ENCODE peak calls at places on chromosomes 11 and 22, in eight cellular contexts. One of them, this sample, is unnamed.

GRCh38 chr11:130671801-130672700 is 223.6 kb downstream of the ADAMTS15 start:
- DNase-seq in sigmoid colon: peak; percentile 92
- DNase-seq in effector memory CD4-positive, alpha-beta T cell: no peak
- DNase-seq in adrenal gland: no peak
- DNase-seq in HepG2: no peak
- DNase-seq in neuronal stem cell: peak; percentile 23
- DNase-seq in body of pancreas: peak; percentile 66
- DNase-seq in foreskin keratinocyte: no peak
- DNase-seq in this sample: peak; percentile 11

GRCh38 chr11:41201156-41201555 is 258.3 kb downstream of the LRRC4C start:
- DNase-seq in neuronal stem cell: peak; percentile 49
- DNase-seq in adrenal gland: peak; percentile 52
- DNase-seq in sigmoid colon: no peak
- DNase-seq in HepG2: peak; percentile 21
- DNase-seq in effector memory CD4-positive, alpha-beta T cell: no peak
- DNase-seq in foreskin keratinocyte: peak; percentile 8
- DNase-seq in body of pancreas: no peak
- DNase-seq in this sample: no peak

GRCh38 chr11:112644410-112645131 is 316.6 kb upstream of the NCAM1 start:
- DNase-seq in body of pancreas: no peak
- DNase-seq in adrenal gland: no peak
- DNase-seq in effector memory CD4-positive, alpha-beta T cell: no peak
- DNase-seq in HepG2: no peak
- DNase-seq in foreskin keratinocyte: no peak
- DNase-seq in sigmoid colon: no peak
- DNase-seq in neuronal stem cell: no peak
- DNase-seq in this sample: no peak

GRCh38 chr11:94734563-94735275 is 33.4 kb upstream of the AMOTL1 start:
- DNase-seq in effector memory CD4-positive, alpha-beta T cell: no peak
- DNase-seq in neuronal stem cell: no peak
- DNase-seq in body of pancreas: no peak
- DNase-seq in HepG2: no peak
- DNase-seq in foreskin keratinocyte: no peak
- DNase-seq in adrenal gland: no peak
- DNase-seq in sigmoid colon: no peak
- DNase-seq in this sample: no peak

GRCh38 chr11:6498121-6498520 is 1.0 kb downstream of the DNHD1 start:
- DNase-seq in neuronal stem cell: no peak
- DNase-seq in HepG2: no peak
- DNase-seq in foreskin keratinocyte: no peak
- DNase-seq in sigmoid colon: no peak
- DNase-seq in adrenal gland: no peak
- DNase-seq in effector memory CD4-positive, alpha-beta T cell: no peak
- DNase-seq in body of pancreas: no peak
- DNase-seq in this sample: no peak

GRCh38 chr11:12864316-12865156 is 144.6 kb upstream of the RASSF10 start:
- DNase-seq in effector memory CD4-positive, alpha-beta T cell: no peak
- DNase-seq in foreskin keratinocyte: peak; percentile 71
- DNase-seq in HepG2: no peak
- DNase-seq in adrenal gland: no peak
- DNase-seq in neuronal stem cell: peak; percentile 89
- DNase-seq in body of pancreas: peak; percentile 55
- DNase-seq in sigmoid colon: no peak
- DNase-seq in this sample: no peak

GRCh38 chr11:134734894-134735293 is 322.9 kb upstream of the B3GAT1 start:
- DNase-seq in foreskin keratinocyte: no peak
- DNase-seq in adrenal gland: no peak
- DNase-seq in HepG2: no peak
- DNase-seq in body of pancreas: no peak
- DNase-seq in neuronal stem cell: no peak
- DNase-seq in sigmoid colon: no peak
- DNase-seq in effector memory CD4-positive, alpha-beta T cell: no peak
- DNase-seq in this sample: no peak

GRCh38 chr11:20158597-20159257 is 1.5 kb downstream of the DBX1 start:
- DNase-seq in neuronal stem cell: peak; percentile 88
- DNase-seq in sigmoid colon: peak; percentile 61
- DNase-seq in HepG2: peak; percentile 6
- DNase-seq in foreskin keratinocyte: peak; percentile 15
- DNase-seq in body of pancreas: peak; percentile 70
- DNase-seq in adrenal gland: peak; percentile 69
- DNase-seq in effector memory CD4-positive, alpha-beta T cell: no peak
- DNase-seq in this sample: peak; percentile 17

DNA sequence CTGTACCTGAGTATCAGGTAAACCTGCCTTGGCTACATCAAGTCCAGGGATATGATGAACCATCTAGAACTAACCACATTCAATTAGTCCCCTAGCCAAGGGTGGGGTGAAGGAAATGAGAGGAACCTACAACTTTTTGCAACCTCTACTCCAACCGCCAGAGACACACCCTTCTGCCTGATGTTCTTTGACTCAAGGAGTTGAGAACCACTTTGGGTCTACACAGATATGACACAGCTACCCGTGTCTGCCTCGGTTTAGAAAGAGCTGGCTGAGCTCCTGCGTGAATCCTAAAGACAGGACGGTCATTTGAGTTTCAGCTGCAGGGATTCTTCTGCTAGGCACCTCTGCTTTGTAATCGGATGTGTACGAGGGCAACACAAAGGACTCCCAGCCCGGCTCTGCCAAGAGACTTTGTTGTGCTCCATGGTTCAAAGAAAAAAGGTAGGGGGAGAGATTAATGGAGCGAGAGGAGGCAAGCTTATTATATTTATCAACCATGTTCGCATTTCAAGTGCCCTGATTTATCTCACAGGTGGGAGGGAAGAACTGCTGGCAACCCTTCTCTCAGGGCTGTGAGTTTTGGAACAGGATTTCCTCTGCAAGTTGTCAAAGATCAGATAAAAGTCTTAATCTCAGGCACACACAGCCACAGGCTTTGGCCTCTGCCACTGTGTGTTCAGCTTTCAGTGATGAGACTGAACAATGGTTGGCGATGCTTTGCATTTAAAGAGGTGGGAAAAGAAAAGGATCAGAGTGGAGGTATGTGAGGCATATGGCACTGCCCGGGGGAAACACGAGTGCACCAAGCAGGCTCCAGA is 35.1 kb downstream of the FLI1 start:
- DNase-seq in body of pancreas: no peak
- DNase-seq in effector memory CD4-positive, alpha-beta T cell: no peak
- DNase-seq in HepG2: no peak
- DNase-seq in neuronal stem cell: no peak
- DNase-seq in foreskin keratinocyte: no peak
- DNase-seq in sigmoid colon: no peak
- DNase-seq in adrenal gland: no peak
- DNase-seq in this sample: no peak
- H3K4me1 ChIP-seq in body of pancreas: peaks cover 17% of the 10 kb centered on the region
- H3K4me1 ChIP-seq in effector memory CD4-positive, alpha-beta T cell: peaks cover 97% of the 10 kb centered on the region
- H3K4me1 ChIP-seq in HepG2: no peaks in the 10 kb centered on the region
- H3K4me1 ChIP-seq in neuronal stem cell: peaks cover 20% of the 10 kb centered on the region
- H3K4me1 ChIP-seq in foreskin keratinocyte: no peaks in the 10 kb centered on the region
- H3K4me1 ChIP-seq in sigmoid colon: no peaks in the 10 kb centered on the region
- H3K4me1 ChIP-seq in adrenal gland: no peaks in the 10 kb centered on the region
- H3K4me1 ChIP-seq in this sample: peaks cover 8% of the 10 kb centered on the region

DNA sequence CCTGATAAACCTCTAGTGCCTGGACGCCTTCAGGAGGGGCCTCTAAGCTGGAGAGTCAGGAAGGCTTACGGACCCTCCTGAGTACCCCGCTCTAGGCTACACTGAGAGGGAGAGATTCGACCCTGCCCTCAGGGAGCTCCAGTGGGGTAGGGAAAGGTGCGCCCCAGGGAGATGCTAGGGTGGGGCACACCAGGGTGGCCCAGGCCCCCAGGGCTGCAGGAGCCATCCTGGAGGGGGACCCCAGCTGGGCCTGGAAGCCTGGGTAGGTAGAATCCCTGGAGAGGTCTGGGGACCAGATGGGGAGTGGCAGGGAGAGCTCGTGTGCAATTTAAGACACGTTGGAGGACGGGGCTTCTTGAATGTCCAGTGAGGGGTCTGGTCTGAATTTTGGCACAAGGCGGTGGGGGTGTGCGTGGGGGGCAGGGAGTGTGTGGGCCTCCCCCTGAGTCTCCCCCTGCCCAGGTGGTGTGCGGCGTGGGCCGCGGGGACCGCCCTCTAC is 4.7 kb downstream of the CARNS1 start:
- DNase-seq in adrenal gland: no peak
- DNase-seq in sigmoid colon: no peak
- DNase-seq in body of pancreas: no peak
- DNase-seq in effector memory CD4-positive, alpha-beta T cell: no peak
- DNase-seq in foreskin keratinocyte: no peak
- DNase-seq in HepG2: no peak
- DNase-seq in neuronal stem cell: no peak
- DNase-seq in this sample: no peak
- H3K27ac ChIP-seq in adrenal gland: peak overlapping the region; percentile 75
- H3K27ac ChIP-seq in sigmoid colon: peak overlapping the region; percentile 90
- H3K27ac ChIP-seq in body of pancreas: peak overlapping the region; percentile 94
- H3K27ac ChIP-seq in effector memory CD4-positive, alpha-beta T cell: peak overlapping the region; percentile 68
- H3K27ac ChIP-seq in foreskin keratinocyte: no peak overlapping the region
- H3K27ac ChIP-seq in HepG2: no peak overlapping the region
- H3K27ac ChIP-seq in neuronal stem cell: no peak overlapping the region
- H3K27ac ChIP-seq in this sample: peak overlapping the region; percentile 94

GRCh38 chr11:83680351-83680750 is 394.2 kb upstream of the CCDC90B start:
- DNase-seq in sigmoid colon: no peak
- DNase-seq in body of pancreas: no peak
- DNase-seq in adrenal gland: no peak
- DNase-seq in HepG2: no peak
- DNase-seq in effector memory CD4-positive, alpha-beta T cell: no peak
- DNase-seq in neuronal stem cell: no peak
- DNase-seq in foreskin keratinocyte: no peak
- DNase-seq in this sample: no peak

GRCh38 chr11:83684071-83684470 is 397.9 kb upstream of the CCDC90B start:
- DNase-seq in foreskin keratinocyte: no peak
- DNase-seq in body of pancreas: no peak
- DNase-seq in effector memory CD4-positive, alpha-beta T cell: no peak
- DNase-seq in sigmoid colon: no peak
- DNase-seq in neuronal stem cell: no peak
- DNase-seq in HepG2: no peak
- DNase-seq in adrenal gland: no peak
- DNase-seq in this sample: no peak

GRCh38 chr11:83681045-83681781 is 395.0 kb upstream of the CCDC90B start:
- DNase-seq in neuronal stem cell: peak; percentile 41
- DNase-seq in adrenal gland: no peak
- DNase-seq in sigmoid colon: no peak
- DNase-seq in effector memory CD4-positive, alpha-beta T cell: no peak
- DNase-seq in HepG2: no peak
- DNase-seq in foreskin keratinocyte: no peak
- DNase-seq in body of pancreas: no peak
- DNase-seq in this sample: peak; percentile 27

GRCh38 chr11:83682645-83682973 is 396.4 kb upstream of the CCDC90B start:
- DNase-seq in sigmoid colon: no peak
- DNase-seq in effector memory CD4-positive, alpha-beta T cell: no peak
- DNase-seq in body of pancreas: no peak
- DNase-seq in HepG2: no peak
- DNase-seq in adrenal gland: no peak
- DNase-seq in foreskin keratinocyte: no peak
- DNase-seq in neuronal stem cell: no peak
- DNase-seq in this sample: peak; percentile 21

DNA sequence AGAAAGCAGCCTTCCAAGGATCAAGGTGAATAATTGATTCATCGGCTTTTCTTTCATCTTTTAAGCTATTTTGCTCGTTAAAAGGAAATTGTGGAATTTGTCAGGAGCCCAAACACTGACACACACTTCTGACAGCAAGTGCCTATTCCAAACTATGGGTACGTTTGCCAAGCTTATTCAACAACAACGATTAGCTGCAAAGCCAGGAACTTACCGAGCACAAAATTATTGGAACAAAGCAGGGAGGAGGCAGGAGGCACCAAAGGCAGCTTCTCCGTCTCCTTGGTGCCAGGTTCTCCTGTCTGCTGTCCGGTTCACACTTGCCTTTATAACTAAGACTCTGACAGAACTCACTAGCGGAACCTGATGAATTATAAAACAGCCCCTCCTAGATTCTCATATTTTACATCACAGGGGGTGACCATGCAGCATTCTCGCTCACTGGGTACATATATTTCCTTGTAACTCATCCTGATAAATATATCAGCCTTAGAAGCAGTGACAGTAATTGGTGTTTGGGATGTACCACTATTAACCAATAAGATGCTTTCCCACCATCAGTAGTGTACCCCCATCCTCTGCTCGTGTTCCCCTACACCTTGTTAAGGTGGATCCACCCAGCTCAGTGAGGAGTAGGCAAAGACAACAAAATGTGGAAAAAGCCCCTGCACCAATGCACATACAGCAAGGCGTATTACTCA is 395.9 kb upstream of the CCDC90B start:
- DNase-seq in foreskin keratinocyte: no peak
- DNase-seq in neuronal stem cell: no peak
- DNase-seq in body of pancreas: no peak
- DNase-seq in HepG2: no peak
- DNase-seq in effector memory CD4-positive, alpha-beta T cell: no peak
- DNase-seq in adrenal gland: no peak
- DNase-seq in sigmoid colon: no peak
- DNase-seq in this sample: no peak
- H3K4me1 ChIP-seq in foreskin keratinocyte: no peaks in the 10 kb centered on the region
- H3K4me1 ChIP-seq in neuronal stem cell: peaks cover 20% of the 10 kb centered on the region
- H3K4me1 ChIP-seq in body of pancreas: no peaks in the 10 kb centered on the region
- H3K4me1 ChIP-seq in HepG2: no peaks in the 10 kb centered on the region
- H3K4me1 ChIP-seq in effector memory CD4-positive, alpha-beta T cell: no peaks in the 10 kb centered on the region
- H3K4me1 ChIP-seq in adrenal gland: no peaks in the 10 kb centered on the region
- H3K4me1 ChIP-seq in sigmoid colon: no peaks in the 10 kb centered on the region
- H3K4me1 ChIP-seq in this sample: no peaks in the 10 kb centered on the region

GRCh38 chr22:44496844-44497217 is 1.2 kb downstream of the RTL6 start:
- DNase-seq in adrenal gland: peak; percentile 24
- DNase-seq in neuronal stem cell: no peak
- DNase-seq in sigmoid colon: peak; percentile 69
- DNase-seq in body of pancreas: no peak
- DNase-seq in HepG2: no peak
- DNase-seq in effector memory CD4-positive, alpha-beta T cell: no peak
- DNase-seq in foreskin keratinocyte: no peak
- DNase-seq in this sample: no peak

GRCh38 chr22:44495629-44496028 is 2.4 kb downstream of the RTL6 start:
- DNase-seq in effector memory CD4-positive, alpha-beta T cell: no peak
- DNase-seq in body of pancreas: no peak
- DNase-seq in adrenal gland: no peak
- DNase-seq in sigmoid colon: no peak
- DNase-seq in HepG2: no peak
- DNase-seq in neuronal stem cell: no peak
- DNase-seq in foreskin keratinocyte: no peak
- DNase-seq in this sample: no peak

GRCh38 chr22:44497904-44498242 is at the start of gene RTL6:
- DNase-seq in neuronal stem cell: no peak
- DNase-seq in foreskin keratinocyte: no peak
- DNase-seq in effector memory CD4-positive, alpha-beta T cell: no peak
- DNase-seq in adrenal gland: no peak
- DNase-seq in HepG2: no peak
- DNase-seq in sigmoid colon: no peak
- DNase-seq in body of pancreas: no peak
- DNase-seq in this sample: no peak

GRCh38 chr22:44496305-44496704 is 1.7 kb downstream of the RTL6 start:
- DNase-seq in HepG2: no peak
- DNase-seq in foreskin keratinocyte: no peak
- DNase-seq in sigmoid colon: peak; percentile 64
- DNase-seq in neuronal stem cell: no peak
- DNase-seq in body of pancreas: no peak
- DNase-seq in adrenal gland: no peak
- DNase-seq in effector memory CD4-positive, alpha-beta T cell: no peak
- DNase-seq in this sample: no peak

DNA sequence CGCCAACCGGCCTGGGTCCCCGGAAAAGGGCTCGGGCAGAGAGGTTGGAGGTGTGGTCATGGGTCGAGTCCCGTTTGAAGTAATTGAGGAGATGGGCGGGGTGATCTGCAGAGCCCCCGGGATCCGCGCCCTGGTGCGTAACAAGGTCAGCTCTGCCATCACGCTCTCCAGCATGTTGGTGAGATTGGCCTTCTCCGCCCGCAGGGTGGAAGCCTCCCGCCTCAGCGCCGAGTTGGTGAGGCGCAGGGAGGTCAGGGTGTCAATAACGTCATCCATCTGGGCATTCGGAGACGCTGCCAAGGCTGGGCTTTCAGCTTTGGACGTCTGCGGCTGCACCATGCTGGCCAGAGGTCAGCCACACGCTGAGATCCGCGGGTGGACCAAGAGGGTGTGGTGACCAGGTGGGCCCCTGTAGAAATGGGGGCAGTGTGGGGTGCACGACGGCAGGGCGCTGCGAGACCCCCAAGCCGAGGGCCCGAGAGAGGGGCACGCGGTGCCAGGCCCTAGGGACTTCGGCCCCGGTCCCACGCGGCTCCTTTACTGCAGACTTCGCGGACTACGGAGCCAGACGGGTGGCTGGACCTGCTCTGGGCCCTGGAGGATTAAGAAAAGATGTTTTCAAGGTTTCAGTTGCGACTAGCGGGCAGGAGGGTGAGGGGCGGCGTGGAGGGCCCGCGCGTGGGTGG is 672 bp downstream of the RTL6 start:
- DNase-seq in effector memory CD4-positive, alpha-beta T cell: no peak
- DNase-seq in adrenal gland: peak; percentile 65
- DNase-seq in HepG2: no peak
- DNase-seq in foreskin keratinocyte: no peak
- DNase-seq in sigmoid colon: peak; percentile 72
- DNase-seq in body of pancreas: peak; percentile 25
- DNase-seq in neuronal stem cell: peak; percentile 9
- DNase-seq in this sample: peak; percentile 32
- H3K27ac ChIP-seq in effector memory CD4-positive, alpha-beta T cell: peak overlapping the region; percentile 66
- H3K27ac ChIP-seq in adrenal gland: peak overlapping the region; percentile 76
- H3K27ac ChIP-seq in HepG2: no peak overlapping the region
- H3K27ac ChIP-seq in foreskin keratinocyte: peak overlapping the region; percentile 73
- H3K27ac ChIP-seq in sigmoid colon: peak overlapping the region; percentile 83
- H3K27ac ChIP-seq in body of pancreas: peak overlapping the region; percentile 71
- H3K27ac ChIP-seq in neuronal stem cell: no peak overlapping the region
- H3K27ac ChIP-seq in this sample: peak overlapping the region; percentile 76